ENCODE peak calls at places on chromosomes 13 and 19, in four cellular contexts. I, Z, Y and Q are unnamed samples.

GRCh38 chr19:1400281-1401137 is 833 bp downstream of the GAMT start:
- DNase-seq in Y (no peak), Z (no peak), I (no peak), Q (no peak)

GRCh38 chr19:36213793-36214387 is 575 bp downstream of the ZNF565 start:
- DNase-seq in I (no peak), Y (no peak), Z (no peak), Q (no peak)

GRCh38 chr13:23637813-23638212 is 67.6 kb downstream of the TNFRSF19 start:
- DNase-seq in Z (no peak), Y (no peak), I (no peak), Q (no peak)

GRCh38 chr13:108915095-108915633 is 285.8 kb downstream of the MYO16 start:
- DNase-seq in I (peak; percentile 61), Z (no peak), Y (no peak), Q (no peak)

GRCh38 chr13:27347373-27347772 is 76.7 kb downstream of the RASL11A start:
- DNase-seq in I (no peak), Z (no peak), Y (no peak), Q (no peak)

GRCh38 chr19:57888494-57889231 is at the start of gene ZNF814:
- DNase-seq in Y (peak; percentile 54), I (peak; percentile 90), Z (peak; percentile 93), Q (peak; percentile 79)

GRCh38 chr13:74761794-74762193 is 627.6 kb upstream of the KLF12 start:
- DNase-seq in Z (no peak), Y (no peak), I (peak; percentile 84), Q (no peak)

GRCh38 chr13:49986471-49986870 is 10.4 kb upstream of the TRIM13 start:
- DNase-seq in Y (no peak), Z (no peak), I (no peak), Q (no peak)

GRCh38 chr13:52001120-52001731 is 10.0 kb downstream of the ATP7B start:
- DNase-seq in I (peak; percentile 36), Y (peak; percentile 45), Z (no peak), Q (no peak)

GRCh38 chr13:26721251-26721939 is 39.2 kb downstream of the GPR12 start:
- DNase-seq in Z (peak; percentile 89), Y (no peak), I (peak; percentile 18), Q (no peak)

GRCh38 chr13:75226755-75227435 is 255.1 kb downstream of the TBC1D4 start:
- DNase-seq in I (peak; percentile 94), Y (no peak), Z (no peak), Q (peak; percentile 37)

GRCh38 chr19:29603308-29603707 is 2.8 kb upstream of the POP4 start:
- DNase-seq in Y (no peak), I (no peak), Z (no peak), Q (no peak)

GRCh38 chr13:42751693-42752092 is 29.7 kb upstream of the FAM216B start:
- DNase-seq in Y (no peak), Z (no peak), I (no peak), Q (no peak)

GRCh38 chr19:56252699-56253422 is 19.7 kb upstream of the EDDM13 start:
- DNase-seq in Y (peak; percentile 44), Z (peak; percentile 93), I (peak; percentile 87), Q (peak; percentile 81)

GRCh38 chr13:109745702-109746101 is 40.7 kb downstream of the IRS2 start:
- DNase-seq in I (no peak), Y (no peak), Z (no peak), Q (no peak)

GRCh38 chr13:87788363-87788762 is 117.2 kb downstream of the SLITRK5 start:
- DNase-seq in I (no peak), Y (no peak), Z (no peak), Q (no peak)

GRCh38 chr19:19602136-19602712 is 16.3 kb downstream of the PBX4 start:
- DNase-seq in I (no peak), Z (no peak), Y (no peak), Q (no peak)

GRCh38 chr19:38718747-38719543 is 25.3 kb downstream of the CAPN12 start:
- DNase-seq in Z (no peak), Y (no peak), I (peak; percentile 93), Q (peak; percentile 50)

GRCh38 chr13:65460136-65460535 is 1770.0 kb downstream of the PCDH9 start:
- DNase-seq in I (no peak), Z (no peak), Y (no peak), Q (no peak)